ENCODE peak calls at places on chromosomes 11 and 22, in nine cellular contexts. H is left cardiac atrium; R is H54; B is activated naive CD4-positive, alpha-beta T cell treated with anti-CD3 and anti-CD28 coated beads for 36 hours; P is kidney tubule cell; C is SW480; N is fibroblast of the aortic adventitia; F is stimulated activated CD8-positive, alpha-beta memory T cell treated with anti-CD3 and anti-CD28 coated beads, Interleukin-2, amount 100 ng/mL, for 48 hours; L is KG1. Y is an unnamed sample.

GRCh38 chr11:5514841-5515240 is 1.7 kb downstream of the UBQLNL start:
- DNase-seq in H (no peak), R (no peak), B (no peak), P (no peak), C (no peak), N (no peak), F (no peak), L (no peak), Y (no peak)

GRCh38 chr11:127136438-127136837 is 135.9 kb upstream of the KIRREL3 start:
- DNase-seq in H (no peak), R (no peak), B (no peak), P (no peak), C (no peak), N (no peak), F (no peak), L (no peak), Y (no peak)

GRCh38 chr11:22711880-22712279 is 45.5 kb downstream of the GAS2 start:
- DNase-seq in H (no peak), R (no peak), B (peak; percentile 30), P (peak; percentile 20), C (no peak), N (no peak), F (no peak), L (no peak), Y (no peak)

GRCh38 chr11:131624526-131624925 is 254.1 kb downstream of the NTM start:
- DNase-seq in H (no peak), R (no peak), B (no peak), P (peak; percentile 90), C (peak; percentile 2), N (no peak), F (no peak), L (no peak), Y (peak; percentile 60)

GRCh38 chr11:128179049-128179448 is 408.3 kb downstream of the ETS1 start:
- DNase-seq in H (no peak), R (no peak), B (no peak), P (no peak), C (no peak), N (no peak), F (no peak), L (no peak), Y (no peak)

GRCh38 chr22:46178755-46179505 is 28.6 kb downstream of the PPARA start:
- DNase-seq in H (no peak), R (no peak), B (no peak), P (peak; percentile 33), C (no peak), N (no peak), F (no peak), L (no peak), Y (no peak)

GRCh38 chr22:22084089-22084711 is 101.6 kb upstream of the TOP3B start:
- DNase-seq in H (no peak), R (no peak), B (no peak), P (no peak), C (no peak), N (no peak), F (no peak), L (no peak), Y (no peak)

GRCh38 chr11:22920939-22921565 is 60.8 kb upstream of the CCDC179 start:
- DNase-seq in H (no peak), R (peak; percentile 6), B (peak; percentile 19), P (peak; percentile 58), C (peak; percentile 58), N (peak; percentile 48), F (no peak), L (peak; percentile 36), Y (no peak)

GRCh38 chr11:70456921-70457532 is 58.7 kb downstream of the CTTN start:
- DNase-seq in H (no peak), R (no peak), B (no peak), P (peak; percentile 41), C (peak; percentile 74), N (peak; percentile 63), F (no peak), L (no peak), Y (peak; percentile 20)

GRCh38 chr22:22123118-22123959 is 121.2 kb upstream of the VPREB1 start:
- DNase-seq in H (no peak), R (no peak), B (no peak), P (no peak), C (no peak), N (no peak), F (no peak), L (no peak), Y (no peak)

GRCh38 chr11:68122936-68123539 is 1.9 kb upstream of the CHKA start:
- DNase-seq in H (no peak), R (no peak), B (no peak), P (peak; percentile 76), C (peak; percentile 94), N (no peak), F (no peak), L (no peak), Y (no peak)

GRCh38 chr11:76008474-76008873 is 193.5 kb downstream of the UVRAG start:
- DNase-seq in H (no peak), R (no peak), B (no peak), P (peak; percentile 29), C (no peak), N (peak; percentile 60), F (no peak), L (no peak), Y (peak; percentile 4)

Y was measured in RCC 7860.